ENCODE peak calls at places on chromosomes 12 and 14, in four cellular contexts. B, P, Y and E are unnamed samples.
A peak's percentile ranks its signal among the peaks of the same experiment; 100 is the strongest.

GRCh38 chr12:102376251-102376747 is 104.1 kb downstream of the IGF1 start:
- DNase-seq in B (peak; percentile 6), P (no peak), Y (no peak), E (no peak)

GRCh38 chr12:3658327-3659163 is 94.4 kb downstream of the CRACR2A start:
- DNase-seq in B (peak; percentile 18), P (no peak), Y (no peak), E (peak; percentile 33)

GRCh38 chr14:70845601-70846000 is 36.3 kb upstream of the MAP3K9 start:
- DNase-seq in B (no peak), P (no peak), Y (no peak), E (no peak)

GRCh38 chr14:33184587-33184986 is 245.9 kb downstream of the NPAS3 start:
- DNase-seq in B (peak; percentile 22), P (no peak), Y (no peak), E (no peak)

GRCh38 chr14:78403278-78403815 is 233.2 kb downstream of the NRXN3 start:
- DNase-seq in B (peak; percentile 29), P (no peak), Y (no peak), E (no peak)

GRCh38 chr12:122837306-122838265 is 2.3 kb downstream of the HIP1R start:
- DNase-seq in B (no peak), P (no peak), Y (no peak), E (peak; percentile 76)

GRCh38 chr14:66268802-66269334 is 217.3 kb upstream of the CCDC196 start:
- DNase-seq in B (no peak), P (no peak), Y (no peak), E (no peak)

GRCh38 chr14:101347893-101348777 is 213.2 kb upstream of the DIO3 start:
- DNase-seq in B (no peak), P (no peak), Y (no peak), E (peak; percentile 11)

GRCh38 chr12:58249610-58250009 is 308.2 kb downstream of the ATP23 start:
- DNase-seq in B (peak; percentile 6), P (no peak), Y (no peak), E (no peak)

GRCh38 chr14:88904864-88905263 is 80.4 kb downstream of the TTC8 start:
- DNase-seq in B (peak; percentile 38), P (peak; percentile 69), Y (no peak), E (no peak)

GRCh38 chr14:76774471-76775158 is 13.3 kb downstream of the VASH1 start:
- DNase-seq in B (no peak), P (no peak), Y (no peak), E (no peak)

GRCh38 chr12:1297206-1297605 is 297.2 kb downstream of the FBXL14 start:
- DNase-seq in B (no peak), P (peak; percentile 72), Y (no peak), E (no peak)

GRCh38 chr12:6253278-6253677 is 53.1 kb downstream of the CD9 start:
- DNase-seq in B (no peak), P (no peak), Y (no peak), E (no peak)

GRCh38 chr14:96102071-96102856 is 63.1 kb downstream of the C14orf132 start:
- DNase-seq in B (no peak), P (peak; percentile 44), Y (no peak), E (no peak)

GRCh38 chr12:62933871-62934798 is 815 bp downstream of the PPM1H start:
- DNase-seq in B (peak; percentile 15), P (no peak), Y (no peak), E (peak; percentile 52)

GRCh38 chr12:48160807-48161206 is 3.5 kb upstream of the ASB8 start:
- DNase-seq in B (no peak), P (no peak), Y (no peak), E (no peak)

GRCh38 chr12:48980389-48980952 is 2.3 kb downstream of the WNT1 start:
- DNase-seq in B (no peak), P (no peak), Y (no peak), E (no peak)

GRCh38 chr12:27505771-27506170 is 18.2 kb upstream of the PPFIBP1 start:
- DNase-seq in B (no peak), P (no peak), Y (no peak), E (no peak)

DNA sequence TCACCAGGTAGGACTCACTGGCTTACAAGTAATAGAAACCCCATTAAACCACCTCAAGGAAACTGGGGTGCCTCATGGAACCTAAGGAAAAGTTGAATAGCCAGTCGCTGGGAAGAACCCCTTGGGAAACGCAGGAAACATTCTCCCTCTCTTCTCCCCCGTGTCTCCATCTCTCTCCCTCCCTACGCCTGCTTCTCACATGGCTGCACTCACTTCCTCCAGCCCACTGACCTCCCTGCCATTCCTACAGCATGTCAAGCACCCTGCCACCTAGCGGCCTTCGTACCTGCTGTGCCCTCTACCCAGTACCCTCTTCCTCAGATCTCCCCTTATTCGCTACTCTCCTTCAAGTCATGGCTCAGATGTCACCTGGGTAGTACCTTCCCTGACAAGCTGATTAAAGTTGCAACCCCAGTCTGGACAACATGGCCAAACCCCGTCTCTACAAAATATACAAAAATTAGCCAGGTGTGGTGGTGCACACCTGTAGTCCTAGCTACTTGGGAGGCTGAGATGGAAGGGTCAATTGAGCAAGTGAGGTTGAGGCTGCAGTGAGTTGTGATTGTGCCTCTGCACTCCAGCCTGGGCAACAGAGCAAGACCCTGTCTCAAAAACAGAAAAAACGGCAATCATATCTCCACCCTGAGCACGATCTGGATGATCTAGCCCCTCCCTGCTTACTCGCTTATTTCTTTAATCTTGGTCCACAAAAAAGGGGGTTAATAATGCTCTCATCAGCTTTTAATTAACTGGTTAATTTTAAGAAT is 6.4 kb upstream of the DTX1 start:
- DNase-seq in B (no peak), P (no peak), Y (no peak), E (no peak)
- TF ChIP-seq CTCF in B (peak; percentile 52), P (peak; percentile 34), Y (no peak), E (no peak)

GRCh38 chr14:90985601-90986242 is 74.7 kb downstream of the RPS6KA5 start:
- DNase-seq in B (no peak), P (no peak), Y (no peak), E (no peak)

GRCh38 chr14:90981658-90982057 is 78.8 kb downstream of the RPS6KA5 start:
- DNase-seq in B (no peak), P (no peak), Y (no peak), E (no peak)

GRCh38 chr14:90987140-90987539 is 73.3 kb downstream of the RPS6KA5 start:
- DNase-seq in B (no peak), P (no peak), Y (no peak), E (no peak)

GRCh38 chr14:90983560-90983959 is 76.9 kb downstream of the RPS6KA5 start:
- DNase-seq in B (no peak), P (no peak), Y (no peak), E (no peak)

DNA sequence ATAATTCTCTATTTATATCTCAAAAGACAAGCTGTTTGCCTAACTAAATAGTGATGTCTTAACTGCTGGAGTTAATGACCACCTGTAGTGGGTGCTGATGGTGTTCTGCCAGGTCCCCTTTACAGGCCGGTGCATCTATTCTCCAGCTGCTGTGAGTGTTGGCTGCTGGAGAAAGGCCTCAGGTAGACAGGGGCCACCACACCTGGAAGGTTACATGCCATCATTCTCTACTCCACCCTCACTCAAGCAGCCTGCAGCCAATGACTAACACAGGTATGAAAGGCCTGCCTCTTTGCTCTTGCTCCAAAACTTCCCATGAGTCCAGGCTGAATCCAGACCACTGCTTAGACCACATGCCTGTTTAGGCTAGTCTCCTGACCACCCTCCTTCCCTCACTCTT is 73.9 kb downstream of the RPS6KA5 start:
- DNase-seq in B (no peak), P (no peak), Y (no peak), E (no peak)
- TF ChIP-seq CTCF in B (no peak), P (no peak), Y (no peak), E (no peak)

DNA sequence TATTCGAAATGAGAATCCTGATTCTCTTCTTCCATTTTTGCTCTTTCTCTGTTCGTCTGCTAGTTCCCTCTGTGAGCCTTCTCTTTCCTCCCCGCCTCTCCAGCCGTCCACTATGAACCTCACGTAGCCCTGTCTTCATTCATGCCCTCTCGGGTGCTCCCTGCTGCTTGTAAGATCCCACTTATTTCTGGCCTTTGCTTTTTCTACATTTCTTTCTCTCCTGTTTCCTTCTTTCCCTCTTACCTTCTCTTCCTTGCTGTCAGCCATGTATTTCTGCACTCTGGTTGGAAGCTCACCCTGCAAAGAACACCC is 85.9 kb downstream of the SAMD4A start:
- DNase-seq in B (no peak), P (no peak), Y (no peak), E (no peak)
- TF ChIP-seq CTCF in B (no peak), P (no peak), Y (no peak), E (no peak)

GRCh38 chr12:124566181-124567034 is 1.0 kb downstream of the NCOR2 start:
- DNase-seq in B (peak; percentile 70), P (no peak), Y (peak; percentile 33), E (peak; percentile 88)
- TF ChIP-seq CTCF in B (no peak), P (no peak), Y (no peak), E (no peak)

GRCh38 chr14:52146504-52146903 is 77.6 kb upstream of the NID2 start:
- DNase-seq in B (no peak), P (no peak), Y (no peak), E (no peak)
- TF ChIP-seq CTCF in B (peak; percentile 34), P (peak; percentile 49), Y (peak; percentile 51), E (no peak)

GRCh38 chr14:104994988-104995387 is 9.4 kb downstream of the CLBA1 start:
- DNase-seq in B (no peak), P (no peak), Y (no peak), E (no peak)
- TF ChIP-seq CTCF in B (no peak), P (no peak), Y (no peak), E (no peak)

DNA sequence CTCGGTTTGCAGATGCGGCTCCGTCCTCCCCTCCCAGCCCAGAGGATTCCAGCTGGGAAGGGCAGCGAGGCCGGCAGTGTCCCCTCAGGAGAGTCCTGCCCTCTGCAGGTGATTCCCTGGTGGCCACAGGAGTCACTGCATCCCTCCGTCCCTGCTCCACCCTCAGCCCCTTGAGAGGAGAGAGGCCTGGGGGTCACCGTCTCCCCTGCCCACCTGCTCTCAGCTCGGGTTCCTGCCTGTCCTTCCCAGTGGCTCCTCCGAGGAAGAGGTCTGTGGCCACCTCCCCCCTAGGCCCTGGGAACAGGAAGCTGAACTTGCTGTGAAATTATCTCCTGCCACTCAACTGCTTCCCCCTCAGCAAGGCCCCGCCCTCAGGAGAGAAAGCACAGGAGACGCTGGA is 12.9 kb upstream of the GALNT9 start:
- DNase-seq in B (no peak), P (no peak), Y (no peak), E (no peak)
- TF ChIP-seq CTCF in B (peak; percentile 44), P (peak; percentile 19), Y (no peak), E (no peak)

DNA sequence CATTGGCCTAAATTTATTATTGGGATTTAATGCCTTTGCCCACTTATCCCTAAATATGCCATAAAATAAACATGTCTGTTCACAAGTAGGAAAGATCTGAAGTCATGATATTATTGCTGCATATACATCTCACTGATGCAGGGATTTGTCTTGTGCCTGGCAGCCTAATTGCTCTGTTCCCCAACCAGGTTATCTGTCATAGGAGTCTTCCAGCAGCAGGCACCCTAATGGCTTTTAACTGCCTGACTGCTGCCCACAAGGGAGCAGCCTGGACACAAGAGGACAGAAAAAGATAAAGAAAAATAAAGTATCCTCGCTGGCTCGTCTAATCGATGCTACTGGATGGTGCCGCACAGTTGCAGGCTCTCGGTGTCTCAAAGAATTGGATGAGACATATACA is 337.6 kb upstream of the FAR2 start:
- DNase-seq in B (no peak), P (no peak), Y (no peak), E (no peak)
- TF ChIP-seq CTCF in B (no peak), P (no peak), Y (no peak), E (no peak)

GRCh38 chr12:105425263-105426174 is 95.0 kb downstream of the C12orf75 start:
- DNase-seq in B (no peak), P (no peak), Y (no peak), E (no peak)
- TF ChIP-seq CTCF in B (no peak), P (no peak), Y (no peak), E (no peak)